ENCODE peak calls at places on chromosomes 13 and 19, in ten cellular contexts. S, A, N, M, V, G, Y, H, W and K are unnamed samples.

GRCh38 chr19:45424191-45425058 is 708 bp upstream of the ERCC1 start:
- DNase-seq in S (peak; percentile 52), A (no peak), N (peak; percentile 72), M (no peak), V (no peak), G (peak; percentile 97), Y (peak; percentile 73), H (peak; percentile 65), W (peak; percentile 76), K (no peak)

GRCh38 chr19:43649514-43649913 is 9.9 kb upstream of the CADM4 start:
- DNase-seq in S (no peak), A (no peak), N (no peak), M (no peak), V (no peak), G (no peak), Y (no peak), H (no peak), W (no peak), K (no peak)

GRCh38 chr19:17418710-17419109 is 1.1 kb upstream of the MVB12A start:
- DNase-seq in S (no peak), A (no peak), N (no peak), M (no peak), V (no peak), G (no peak), Y (no peak), H (no peak), W (no peak), K (no peak)

GRCh38 chr19:29966594-29967249 is 24.7 kb downstream of the URI1 start:
- DNase-seq in S (peak; percentile 34), A (no peak), N (no peak), M (no peak), V (peak; percentile 23), G (peak; percentile 19), Y (no peak), H (no peak), W (no peak), K (no peak)

GRCh38 chr19:42199440-42200115 is 17.9 kb downstream of the DEDD2 start:
- DNase-seq in S (peak; percentile 43), A (no peak), N (no peak), M (peak; percentile 74), V (peak; percentile 62), G (no peak), Y (peak; percentile 55), H (peak; percentile 70), W (peak; percentile 32), K (peak; percentile 45)

GRCh38 chr19:57135797-57136196 is 9.2 kb downstream of the ZIM3 start:
- DNase-seq in S (no peak), A (no peak), N (no peak), M (no peak), V (no peak), G (no peak), Y (no peak), H (no peak), W (no peak), K (no peak)

GRCh38 chr13:73334459-73334858 is 275.7 kb downstream of the KLF5 start:
- DNase-seq in S (no peak), A (no peak), N (no peak), M (no peak), V (no peak), G (no peak), Y (no peak), H (no peak), W (no peak), K (no peak)

GRCh38 chr13:80276371-80277289 is 64.3 kb downstream of the SPRY2 start:
- DNase-seq in S (no peak), A (no peak), N (no peak), M (no peak), V (no peak), G (peak; percentile 79), Y (no peak), H (no peak), W (no peak), K (no peak)

GRCh38 chr13:39538826-39539555 is 64.0 kb downstream of the LHFPL6 start:
- DNase-seq in S (no peak), A (no peak), N (no peak), M (no peak), V (no peak), G (peak; percentile 80), Y (no peak), H (no peak), W (no peak), K (no peak)

GRCh38 chr13:39540929-39541605 is 61.9 kb downstream of the LHFPL6 start:
- DNase-seq in S (no peak), A (no peak), N (no peak), M (no peak), V (no peak), G (no peak), Y (no peak), H (no peak), W (no peak), K (no peak)

GRCh38 chr13:39536274-39536673 is 66.7 kb downstream of the LHFPL6 start:
- DNase-seq in S (no peak), A (no peak), N (no peak), M (no peak), V (no peak), G (no peak), Y (no peak), H (no peak), W (no peak), K (no peak)

GRCh38 chr13:39531646-39532045 is 71.3 kb downstream of the LHFPL6 start:
- DNase-seq in S (no peak), A (no peak), N (no peak), M (no peak), V (no peak), G (peak; percentile 25), Y (no peak), H (no peak), W (no peak), K (no peak)

DNA sequence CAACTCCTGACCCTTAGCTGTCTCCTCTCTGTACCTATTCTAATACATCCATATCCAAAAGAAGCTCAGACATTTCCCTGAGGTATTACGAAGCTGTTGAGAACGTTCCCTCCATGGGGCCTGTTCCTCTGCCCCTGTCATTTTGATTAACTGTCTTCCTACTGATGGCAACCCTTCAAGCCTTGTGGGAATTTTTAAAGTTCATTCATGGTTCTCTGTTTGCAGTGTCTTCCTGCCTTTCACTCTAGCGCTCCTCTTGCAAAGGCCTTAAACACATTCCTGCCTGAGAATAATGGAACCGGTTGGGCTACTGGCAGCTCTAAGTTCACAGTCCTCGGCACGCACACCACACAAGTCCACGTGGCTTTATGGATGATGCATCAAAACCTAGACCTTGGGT is 66.1 kb downstream of the LHFPL6 start:
- DNase-seq in S (no peak), A (no peak), N (no peak), M (no peak), V (no peak), G (peak; percentile 89), Y (no peak), H (no peak), W (no peak), K (no peak)
- H3K4me1 ChIP-seq in S (no peaks in the 10 kb centered on the region), A (no peaks in the 10 kb centered on the region), N (peaks cover 11% of the 10 kb centered on the region), M (no peaks in the 10 kb centered on the region), V (no peaks in the 10 kb centered on the region), G (peaks cover 4% of the 10 kb centered on the region), Y (peaks cover 22% of the 10 kb centered on the region), H (no peaks in the 10 kb centered on the region), W (no peaks in the 10 kb centered on the region), K (no peaks in the 10 kb centered on the region)

GRCh38 chr13:113819341-113819730 is 44.5 kb downstream of the GAS6 start:
- DNase-seq in S (no peak), A (no peak), N (no peak), M (no peak), V (no peak), G (no peak), Y (no peak), H (no peak), W (no peak), K (no peak)

GRCh38 chr13:113819731-113820715 is 43.9 kb downstream of the GAS6 start:
- DNase-seq in S (no peak), A (no peak), N (no peak), M (no peak), V (no peak), G (no peak), Y (no peak), H (no peak), W (no peak), K (no peak)

GRCh38 chr13:113822266-113822665 is 41.6 kb downstream of the GAS6 start:
- DNase-seq in S (no peak), A (no peak), N (no peak), M (no peak), V (no peak), G (no peak), Y (no peak), H (no peak), W (no peak), K (no peak)

GRCh38 chr13:113821847-113822246 is 42.0 kb downstream of the GAS6 start:
- DNase-seq in S (no peak), A (no peak), N (no peak), M (no peak), V (no peak), G (no peak), Y (no peak), H (no peak), W (no peak), K (no peak)

DNA sequence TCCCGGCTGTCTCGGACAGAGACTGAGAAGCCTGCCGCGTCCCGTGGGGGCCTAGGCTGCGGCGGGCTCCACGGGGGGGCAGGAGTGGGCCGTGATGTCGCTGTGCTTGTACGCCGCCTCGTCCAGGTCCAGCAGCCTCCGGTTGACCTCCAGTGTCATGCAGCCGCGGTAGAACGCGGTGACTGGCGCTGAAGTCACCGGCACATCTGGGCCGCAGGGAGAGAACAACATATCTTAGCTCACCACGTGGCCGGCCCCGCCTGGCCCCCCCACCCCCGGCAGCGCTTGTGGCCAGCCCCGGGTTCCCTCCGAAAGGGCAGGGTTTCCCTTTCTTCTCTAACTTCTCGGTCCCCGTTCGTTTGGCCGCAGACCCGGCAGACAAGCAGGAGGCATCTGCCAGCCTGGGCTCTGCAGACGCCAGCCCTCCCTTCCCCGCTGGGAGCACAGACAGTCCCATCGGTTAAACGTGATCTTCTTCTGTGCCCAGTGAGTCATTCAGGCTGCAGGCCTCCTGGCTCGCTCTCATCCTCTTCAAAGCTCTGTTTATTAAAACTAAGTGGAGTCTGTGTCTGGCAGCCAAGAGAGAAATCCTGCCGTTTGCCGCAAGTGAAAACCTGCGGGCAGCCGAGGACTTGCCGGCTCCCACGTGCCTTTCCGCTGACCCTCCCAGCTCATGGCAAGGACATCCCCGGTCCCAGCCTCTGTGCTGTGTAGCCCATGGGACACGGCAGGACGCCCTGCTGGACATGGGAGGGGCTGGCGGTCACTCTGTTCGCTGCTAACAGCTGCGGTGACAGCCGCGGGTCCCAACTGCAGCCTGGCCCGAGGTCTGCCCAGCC is 42.8 kb downstream of the GAS6 start:
- DNase-seq in S (no peak), A (peak; percentile 83), N (no peak), M (no peak), V (no peak), G (peak; percentile 99), Y (peak; percentile 86), H (peak; percentile 46), W (no peak), K (no peak)
- H3K36me3 ChIP-seq in S (peaks cover 24% of the 10 kb centered on the region), A (no peaks in the 10 kb centered on the region), N (peaks cover 38% of the 10 kb centered on the region), M (no peaks in the 10 kb centered on the region), V (no peaks in the 10 kb centered on the region), G (peaks cover 47% of the 10 kb centered on the region), Y (peaks cover 43% of the 10 kb centered on the region), H (peaks cover 15% of the 10 kb centered on the region), W (peaks cover 6% of the 10 kb centered on the region), K (no peaks in the 10 kb centered on the region)

DNA sequence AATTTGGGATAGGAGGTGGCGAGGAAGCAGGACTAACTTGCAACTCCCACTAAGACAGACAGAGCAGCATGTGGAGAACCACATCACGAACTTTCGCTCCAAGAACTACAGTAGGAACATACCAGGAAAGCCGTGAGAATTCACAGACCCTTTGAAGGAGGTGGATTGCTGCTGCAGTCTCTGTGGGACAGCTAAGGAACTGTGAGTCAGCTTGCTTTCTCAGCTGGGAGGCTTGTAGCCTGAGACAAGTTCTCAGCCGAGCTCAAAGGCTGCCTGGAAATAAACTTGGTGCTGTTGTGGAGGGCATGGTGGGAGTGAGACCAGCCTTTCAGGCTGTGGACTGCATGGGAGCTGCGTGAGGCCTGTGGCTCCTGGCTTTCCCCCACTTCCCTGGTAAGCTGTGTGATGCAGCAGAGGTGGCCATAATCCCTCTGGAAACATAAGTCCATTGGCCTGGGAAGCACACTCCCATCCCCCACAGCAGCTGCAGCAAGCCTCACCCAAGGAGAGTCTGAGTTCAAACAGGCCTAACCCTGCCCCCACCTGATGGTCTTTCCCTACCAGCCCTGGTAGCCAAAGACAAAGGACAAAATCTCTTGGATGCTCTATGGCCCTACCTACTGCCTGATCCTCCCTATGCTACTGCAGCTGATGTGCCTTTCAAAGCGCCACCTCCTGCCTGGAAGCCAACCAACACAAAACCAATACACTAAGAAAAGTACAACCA is 441.1 kb upstream of the HTR2A start:
- DNase-seq in S (no peak), A (no peak), N (no peak), M (no peak), V (no peak), G (peak; percentile 92), Y (no peak), H (no peak), W (no peak), K (no peak)
- H3K27ac ChIP-seq in S (no peak overlapping the region), A (no peak overlapping the region), N (no peak overlapping the region), M (no peak overlapping the region), V (no peak overlapping the region), G (no peak overlapping the region), Y (peak overlapping the region; percentile 34), H (no peak overlapping the region), W (no peak overlapping the region), K (no peak overlapping the region)

DNA sequence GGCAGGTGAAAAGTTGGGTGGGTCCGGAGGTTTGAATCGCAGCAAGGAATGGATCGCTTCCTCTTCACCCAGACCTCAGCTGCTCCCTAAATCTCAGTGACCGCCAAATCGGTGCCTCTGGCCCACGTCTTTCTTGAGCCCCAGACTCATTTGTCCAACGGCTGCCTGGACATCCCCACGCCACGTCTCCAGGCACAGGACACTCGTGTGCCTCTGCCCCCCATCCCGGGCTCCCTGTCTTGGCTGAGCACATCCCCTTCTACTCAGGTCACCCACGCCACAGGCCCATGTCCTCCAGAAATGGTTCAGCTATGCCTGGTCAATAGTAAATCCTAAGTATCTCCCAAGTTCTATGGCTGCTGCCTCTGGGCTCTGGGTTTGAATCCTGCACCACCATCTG is 56.6 kb downstream of the CDADC1 start:
- DNase-seq in S (no peak), A (no peak), N (no peak), M (no peak), V (no peak), G (no peak), Y (no peak), H (no peak), W (no peak), K (no peak)
- H3K4me1 ChIP-seq in S (peaks cover 51% of the 10 kb centered on the region), A (peaks cover 7% of the 10 kb centered on the region), N (peaks cover 21% of the 10 kb centered on the region), M (no peaks in the 10 kb centered on the region), V (peaks cover 8% of the 10 kb centered on the region), G (peaks cover 14% of the 10 kb centered on the region), Y (peaks cover 72% of the 10 kb centered on the region), H (peaks cover 12% of the 10 kb centered on the region), W (peaks cover 2% of the 10 kb centered on the region), K (no peaks in the 10 kb centered on the region)